ENCODE peak calls at places on chromosomes 4 and X, in nine cellular contexts. V is HTR-8/SVneo; S is cardiac fibroblast; Z is chondrocyte; F is mammary epithelial cell; H is lung microvascular endothelial cell; J is GM19239; M is SK-N-SH; O is activated T-cell treated with anti-CD3 and anti-CD28 coated beads, Interleukin-2, amount 50 U/mL, for 4 hours. X is an unnamed sample.

GRCh38 chr4:16231570-16232252 is 5.4 kb upstream of the TAPT1 start:
- DNase-seq in V (no peak), S (peak), Z (no peak), F (no peak), H (peak), J (no peak), M (no peak), O (no peak), X (no peak)

GRCh38 chr4:7581477-7581876 is 146.7 kb upstream of the PSAPL1 start:
- DNase-seq in V (peak), S (peak), Z (no peak), F (no peak), H (peak), J (no peak), M (no peak), O (no peak), X (no peak)

GRCh38 chr4:176238819-176239218 is 30.2 kb downstream of the ASB5 start:
- DNase-seq in V (no peak), S (peak), Z (no peak), F (peak), H (no peak), J (no peak), M (no peak), O (no peak), X (no peak)

GRCh38 chr4:56686537-56687231 is 5.6 kb upstream of the HOPX start:
- DNase-seq in V (no peak), S (no peak), Z (no peak), F (no peak), H (no peak), J (no peak), M (no peak), O (no peak), X (no peak)

GRCh38 chr4:168679397-168680176 is 182.7 kb downstream of the PALLD start:
- DNase-seq in V (no peak), S (no peak), Z (no peak), F (no peak), H (no peak), J (no peak), M (no peak), O (no peak), X (no peak)

GRCh38 chr4:56681158-56681848 is at the start of gene HOPX:
- DNase-seq in V (no peak), S (peak), Z (no peak), F (peak), H (no peak), J (no peak), M (no peak), O (peak), X (peak)

GRCh38 chrX:13177921-13178320 is 133.5 kb upstream of the FAM9C start:
- DNase-seq in V (no peak), S (no peak), Z (no peak), F (no peak), H (no peak), J (no peak), M (no peak), O (no peak), X (no peak)

GRCh38 chr4:13705521-13706035 is 78.1 kb upstream of the BOD1L1 start:
- DNase-seq in V (no peak), S (no peak), Z (no peak), F (peak), H (peak), J (no peak), M (peak), O (no peak), X (no peak)

GRCh38 chrX:40104649-40105015 is 6.9 kb upstream of the BCOR start:
- DNase-seq in V (no peak), S (peak), Z (no peak), F (peak), H (peak), J (no peak), M (peak), O (no peak), X (no peak)

GRCh38 chrX:16487620-16488380 is 162.2 kb upstream of the S100G start:
- DNase-seq in V (no peak), S (no peak), Z (no peak), F (peak), H (no peak), J (no peak), M (no peak), O (no peak), X (no peak)

GRCh38 chr4:88526221-88526815 is 2.7 kb upstream of the PYURF start:
- DNase-seq in V (no peak), S (peak), Z (no peak), F (peak), H (peak), J (no peak), M (peak), O (no peak), X (no peak)

GRCh38 chrX:74550295-74550802 is 64.1 kb downstream of the RLIM start:
- DNase-seq in V (peak), S (peak), Z (no peak), F (peak), H (peak), J (no peak), M (peak), O (peak), X (no peak)

GRCh38 chrX:100829730-100830129 is 9.5 kb downstream of the CSTF2 start:
- DNase-seq in V (no peak), S (peak), Z (no peak), F (peak), H (peak), J (no peak), M (no peak), O (no peak), X (no peak)

GRCh38 chrX:15674514-15674898 is 9.9 kb upstream of the CLTRN start:
- DNase-seq in V (peak), S (peak), Z (peak), F (peak), H (peak), J (peak), M (peak), O (peak), X (peak)

GRCh38 chrX:153049093-153049492 is 7.2 kb upstream of the PNMA3 start:
- DNase-seq in V (no peak), S (no peak), Z (no peak), F (no peak), H (no peak), J (no peak), M (no peak), O (no peak), X (no peak)

GRCh38 chr4:173217727-173218126 is 49.1 kb downstream of the GALNT7 start:
- DNase-seq in V (no peak), S (peak), Z (no peak), F (peak), H (peak), J (no peak), M (no peak), O (no peak), X (no peak)

GRCh38 chr4:26459756-26460530 is 30.3 kb downstream of the CCKAR start:
- DNase-seq in V (no peak), S (no peak), Z (no peak), F (no peak), H (no peak), J (no peak), M (no peak), O (no peak), X (no peak)

GRCh38 chrX:17022205-17022604 is 75.7 kb downstream of the REPS2 start:
- DNase-seq in V (no peak), S (peak), Z (no peak), F (peak), H (peak), J (no peak), M (no peak), O (no peak), X (no peak)

GRCh38 chrX:110698696-110699095 is 96.9 kb downstream of the CHRDL1 start:
- DNase-seq in V (no peak), S (no peak), Z (no peak), F (no peak), H (no peak), J (peak), M (no peak), O (no peak), X (no peak)

GRCh38 chrX:33252306-33252825 is 41.0 kb upstream of the DMD start:
- DNase-seq in V (no peak), S (peak), Z (no peak), F (no peak), H (no peak), J (no peak), M (no peak), O (no peak), X (no peak)

GRCh38 chrX:15790766-15791380 is 589 bp downstream of the ZRSR2 start:
- DNase-seq in V (no peak), S (peak), Z (no peak), F (no peak), H (peak), J (no peak), M (peak), O (no peak), X (no peak)

GRCh38 chr4:183430317-183430986 is 14.0 kb upstream of the CDKN2AIP start:
- DNase-seq in V (no peak), S (peak), Z (no peak), F (no peak), H (peak), J (no peak), M (no peak), O (no peak), X (no peak)

GRCh38 chr4:177190995-177191568 is 118.6 kb upstream of the NEIL3 start:
- DNase-seq in V (no peak), S (peak), Z (no peak), F (peak), H (no peak), J (no peak), M (no peak), O (no peak), X (no peak)

GRCh38 chr4:147515220-147515936 is 34.5 kb downstream of the EDNRA start:
- DNase-seq in V (no peak), S (no peak), Z (no peak), F (no peak), H (no peak), J (no peak), M (no peak), O (no peak), X (no peak)

GRCh38 chr4:120215350-120215749 is 148.7 kb upstream of the MAD2L1 start:
- DNase-seq in V (no peak), S (no peak), Z (no peak), F (no peak), H (no peak), J (no peak), M (no peak), O (no peak), X (no peak)

GRCh38 chr4:64718091-64718490 is 308.8 kb upstream of the TECRL start:
- DNase-seq in V (peak), S (no peak), Z (no peak), F (peak), H (no peak), J (no peak), M (no peak), O (no peak), X (no peak)

GRCh38 chrX:12974217-12974796 is 603 bp upstream of the TMSB4X start:
- DNase-seq in V (no peak), S (peak), Z (no peak), F (peak), H (peak), J (no peak), M (peak), O (no peak), X (no peak)

GRCh38 chr4:99180367-99181169 is 36.5 kb upstream of the ADH4 start:
- DNase-seq in V (no peak), S (peak), Z (no peak), F (peak), H (no peak), J (no peak), M (no peak), O (no peak), X (no peak)

GRCh38 chrX:2863646-2864045 is 34.9 kb downstream of the GYG2 start:
- DNase-seq in V (peak), S (peak), Z (no peak), F (peak), H (no peak), J (no peak), M (no peak), O (no peak), X (no peak)

GRCh38 chr4:185911556-185912064 is 99.6 kb upstream of the SORBS2 start:
- DNase-seq in V (no peak), S (no peak), Z (no peak), F (peak), H (peak), J (no peak), M (peak), O (no peak), X (no peak)

GRCh38 chrX:48509619-48510018 is 827 bp downstream of the PORCN start:
- DNase-seq in V (no peak), S (no peak), Z (no peak), F (no peak), H (no peak), J (no peak), M (peak), O (no peak), X (no peak)

X was measured in GM12864.